ENCODE peak calls at places on chromosomes 6 and 20, in ten cellular contexts. V is tibial artery; I is colonic mucosa; G is CD8-positive, alpha-beta T cell; P is left lung; B is heart left ventricle; C is HCT116; W is hepatocyte; O is suprapubic skin; A is PC-3. J is an unnamed sample. For H3K4me1, the result is how much of the 10 kb centered on the place peaks cover.

GRCh38 chr6:128463942-128464341 is 56.5 kb downstream of the PTPRK start:
- DNase-seq in V (no peak), I (no peak), G (no peak), P (no peak), B (no peak), C (no peak), W (no peak), O (no peak), A (peak), J (no peak)

GRCh38 chr20:4225778-4226177 is 210.4 kb upstream of the RNF24 start:
- DNase-seq in V (no peak), I (no peak), G (no peak), P (no peak), B (peak), C (no peak), W (peak), O (no peak), A (peak), J (no peak)

GRCh38 chr20:38840053-38840893 is 34.8 kb downstream of the PPP1R16B start:
- DNase-seq in V (no peak), I (no peak), G (peak), P (no peak), B (no peak), C (no peak), W (no peak), O (no peak), A (no peak), J (no peak)

GRCh38 chr6:111759836-111760785 is 113.1 kb downstream of the FYN start:
- DNase-seq in V (no peak), I (no peak), G (no peak), P (no peak), B (no peak), C (no peak), W (peak), O (no peak), A (no peak), J (no peak)

GRCh38 chr20:38392356-38392755 is 42.8 kb downstream of the SNHG17 start:
- DNase-seq in V (no peak), I (no peak), G (no peak), P (no peak), B (no peak), C (peak), W (no peak), O (no peak), A (peak), J (no peak)

GRCh38 chr20:10074513-10074912 is 39.7 kb downstream of the ANKEF1 start:
- DNase-seq in V (no peak), I (no peak), G (no peak), P (no peak), B (peak), C (peak), W (peak), O (no peak), A (peak), J (no peak)

GRCh38 chr6:42200035-42200434 is 5.3 kb upstream of the GUCA1B start:
- DNase-seq in V (no peak), I (peak), G (no peak), P (no peak), B (no peak), C (no peak), W (peak), O (no peak), A (peak), J (no peak)

GRCh38 chr6:133610271-133610840 is 278.6 kb upstream of the TCF21 start:
- DNase-seq in V (no peak), I (no peak), G (no peak), P (no peak), B (no peak), C (no peak), W (no peak), O (no peak), A (peak), J (no peak)

GRCh38 chr20:3330046-3330741 is 77.3 kb downstream of the DNAAF9 start:
- DNase-seq in V (no peak), I (no peak), G (no peak), P (no peak), B (no peak), C (no peak), W (no peak), O (no peak), A (peak), J (no peak)

GRCh38 chr6:118370722-118371121 is 177.4 kb upstream of the PLN start:
- DNase-seq in V (no peak), I (no peak), G (no peak), P (no peak), B (peak), C (no peak), W (no peak), O (no peak), A (no peak), J (no peak)

GRCh38 chr6:160007118-160007517 is 38.2 kb downstream of the IGF2R start:
- DNase-seq in V (no peak), I (no peak), G (no peak), P (no peak), B (no peak), C (no peak), W (no peak), O (no peak), A (no peak), J (no peak)
- H3K4me1 ChIP-seq in V (under half), I (under half), G (under half), P (under half), B (under half), C (under half), W (under half), O (under half), A (under half), J (under half)

DNA sequence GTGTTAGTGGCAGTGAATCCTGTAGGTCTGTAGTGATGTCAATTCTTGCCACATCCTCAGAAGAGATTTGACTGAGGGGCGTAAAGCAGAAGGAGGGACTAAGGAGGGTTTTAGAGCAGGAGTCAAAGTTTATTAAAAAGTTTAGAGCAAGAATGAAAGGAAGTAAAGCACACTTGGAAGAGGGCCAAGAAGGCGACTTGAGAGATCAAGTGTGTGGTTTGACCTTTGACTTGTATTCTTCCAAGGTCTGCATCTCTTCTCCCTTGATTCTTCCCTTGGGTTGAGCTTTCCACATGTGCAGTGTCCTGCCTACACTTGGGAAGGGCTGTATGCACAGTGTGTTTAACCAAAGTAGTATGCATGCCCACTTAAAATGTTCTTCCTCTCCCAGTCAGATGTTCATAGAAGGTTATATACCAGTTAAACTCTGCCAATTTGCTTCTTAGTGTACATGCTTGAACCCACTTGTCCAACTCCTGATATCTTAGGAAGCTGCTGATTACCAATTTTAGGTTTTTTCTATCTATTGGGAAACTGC is 627.6 kb downstream of the MMUT start:
- DNase-seq in V (no peak), I (no peak), G (no peak), P (no peak), B (no peak), C (no peak), W (no peak), O (no peak), A (peak), J (no peak)
- TF ChIP-seq CTCF in V (no peak), I (no peak), G (no peak), P (no peak), B (no peak), C (no peak), W (no peak), O (no peak), A (no peak), J (no peak)

DNA sequence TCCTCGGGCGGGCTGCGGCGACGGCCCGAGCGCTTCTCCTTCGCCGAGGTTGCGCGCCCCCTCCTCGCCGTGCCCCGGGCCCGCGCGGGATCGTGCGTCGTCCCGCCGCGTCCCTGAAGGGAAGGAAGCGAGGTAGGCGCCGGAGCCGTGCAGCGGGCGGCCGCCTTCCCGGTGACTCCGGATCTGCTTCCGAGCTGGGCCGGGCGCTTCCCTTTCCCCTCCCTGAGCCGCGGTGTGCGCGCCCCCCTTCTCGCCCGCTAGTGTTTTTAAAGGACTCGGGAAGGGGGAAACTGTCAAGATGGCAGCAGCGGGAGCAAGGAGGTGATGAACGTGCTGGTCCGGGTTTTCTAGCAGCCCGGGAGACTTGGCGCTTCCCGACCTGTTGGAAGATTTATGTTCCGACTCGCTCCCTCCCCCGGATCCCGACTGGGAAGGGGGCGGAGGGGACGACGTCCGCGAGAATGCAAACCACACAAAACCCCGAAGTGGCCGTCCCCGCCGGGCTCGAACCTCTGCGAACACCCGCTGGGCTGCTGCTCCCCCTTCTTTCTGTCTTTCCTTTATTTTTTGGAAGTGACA is 744 bp upstream of the FOXO3 start:
- DNase-seq in V (peak), I (peak), G (no peak), P (no peak), B (peak), C (no peak), W (peak), O (peak), A (peak), J (no peak)
- H3K27ac ChIP-seq in V (peak), I (peak), G (peak), P (peak), B (peak), C (peak), W (peak), O (peak), A (peak), J (peak)

DNA sequence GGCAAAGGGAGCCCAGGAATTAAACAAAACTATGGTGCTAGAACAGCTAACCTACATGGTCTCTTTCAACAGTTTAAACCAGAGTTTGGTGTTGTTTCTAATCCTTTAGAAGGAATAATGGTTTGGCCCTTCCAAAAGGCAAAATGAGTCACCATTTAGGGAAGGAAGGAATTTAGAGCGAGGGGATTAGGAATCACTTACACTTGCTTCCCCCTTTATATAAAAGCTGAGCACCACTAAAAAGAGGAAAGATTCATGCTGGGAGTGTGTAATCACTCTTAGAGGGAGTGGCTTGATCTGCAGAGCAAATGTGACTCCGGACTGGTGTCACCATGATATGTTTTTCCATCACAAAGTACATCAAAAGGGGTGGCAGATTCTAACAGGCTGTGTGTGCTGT is 63.6 kb downstream of the F13A1 start:
- DNase-seq in V (no peak), I (no peak), G (no peak), P (no peak), B (no peak), C (no peak), W (no peak), O (no peak), A (no peak), J (no peak)
- H3K4me1 ChIP-seq in V (under half), I (under half), G (under half), P (under half), B (under half), C (under half), W (under half), O (under half), A (under half), J (under half)

DNA sequence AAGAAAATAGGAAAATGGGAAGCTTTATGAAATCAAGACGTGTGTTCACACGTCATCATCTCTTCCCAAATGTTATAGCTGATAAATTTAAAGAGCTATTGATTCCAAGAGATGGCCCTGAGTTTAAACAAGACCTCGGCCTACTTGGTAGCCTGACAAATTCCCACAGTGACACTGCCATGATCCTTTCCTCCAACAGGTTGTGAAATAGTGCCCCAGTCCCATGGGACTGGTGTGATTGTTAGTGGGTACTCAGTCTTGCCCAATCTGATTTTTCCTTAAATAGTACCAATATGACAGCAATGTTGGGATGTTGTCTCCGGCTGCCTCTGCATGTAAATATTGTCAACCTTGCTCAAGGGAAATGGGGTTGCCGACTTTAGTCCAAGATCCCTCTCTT is 34.5 kb downstream of the RIOK1 start:
- DNase-seq in V (no peak), I (no peak), G (no peak), P (no peak), B (no peak), C (no peak), W (no peak), O (no peak), A (no peak), J (no peak)
- TF ChIP-seq CTCF in V (no peak), I (no peak), G (no peak), P (no peak), B (no peak), C (no peak), W (no peak), O (no peak), A (no peak), J (no peak)

GRCh38 chr20:47241345-47241781 is 115.1 kb downstream of the ZMYND8 start:
- DNase-seq in V (no peak), I (no peak), G (no peak), P (no peak), B (peak), C (no peak), W (no peak), O (no peak), A (no peak), J (no peak)
- H3K27ac ChIP-seq in V (no peak), I (no peak), G (no peak), P (no peak), B (no peak), C (no peak), W (no peak), O (no peak), A (no peak), J (no peak)

J was measured in upper lobe of right lung.